ENCODE peak calls at places on chromosomes 11 and 22, in five cellular contexts. R is cardiac muscle cell; M is stimulated activated CD4-positive, alpha-beta T cell treated with anti-CD3 and anti-CD28 coated beads, Interleukin-12 subunit alpha, Interleukin-12 subunit beta, amount 100 ng/mL, for 48 hours; V is A549; S is hippocampal formation. J is an unnamed sample.

GRCh38 chr11:34478845-34479663 is 34.5 kb downstream of the ELF5 start:
- DNase-seq in R (no peak), M (no peak), V (no peak), S (no peak), J (no peak)

GRCh38 chr11:34978236-34979191 is 62.1 kb downstream of the PDHX start:
- DNase-seq in R (peak), M (no peak), V (no peak), S (no peak), J (no peak)

GRCh38 chr22:22886546-22886945 is 1.1 kb upstream of the IGLL5 start:
- DNase-seq in R (no peak), M (no peak), V (no peak), S (no peak), J (no peak)

GRCh38 chr11:78725200-78725599 is 150.5 kb upstream of the NARS2 start:
- DNase-seq in R (no peak), M (no peak), V (no peak), S (no peak), J (no peak)

GRCh38 chr11:76269661-76270322 is 63.5 kb upstream of the WNT11 start:
- DNase-seq in R (no peak), M (no peak), V (no peak), S (no peak), J (no peak)

GRCh38 chr11:120303004-120303637 is 22.0 kb upstream of the TLCD5 start:
- DNase-seq in R (peak), M (peak), V (peak), S (peak), J (peak)

GRCh38 chr22:17607891-17608521 is 20.5 kb downstream of the ATP6V1E1 start:
- DNase-seq in R (no peak), M (no peak), V (no peak), S (no peak), J (no peak)

GRCh38 chr11:67605231-67606011 is 1.3 kb upstream of the NDUFV1 start:
- DNase-seq in R (no peak), M (no peak), V (no peak), S (no peak), J (no peak)

GRCh38 chr11:87290304-87290922 is 252.7 kb downstream of the TMEM135 start:
- DNase-seq in R (peak), M (no peak), V (peak), S (peak), J (peak)

GRCh38 chr11:69339041-69339733 is 45.2 kb downstream of the MYEOV start:
- DNase-seq in R (no peak), M (no peak), V (no peak), S (no peak), J (no peak)

GRCh38 chr11:13343931-13344717 is 66.5 kb downstream of the BMAL1 start:
- DNase-seq in R (peak), M (peak), V (peak), S (peak), J (peak)

GRCh38 chr22:37843746-37844089 is 416 bp downstream of the ANKRD54 start:
- DNase-seq in R (no peak), M (no peak), V (no peak), S (no peak), J (peak)

GRCh38 chr22:49976439-49977175 is 16.0 kb downstream of the PIM3 start:
- DNase-seq in R (no peak), M (no peak), V (no peak), S (no peak), J (no peak)

GRCh38 chr11:68968306-68969255 is 12.2 kb downstream of the MRGPRD start:
- DNase-seq in R (no peak), M (no peak), V (no peak), S (no peak), J (no peak)

GRCh38 chr22:27283714-27284113 is 517.8 kb downstream of the MN1 start:
- DNase-seq in R (no peak), M (no peak), V (no peak), S (no peak), J (peak)

GRCh38 chr11:77515483-77515882 is 41.6 kb upstream of the PAK1 start:
- DNase-seq in R (no peak), M (no peak), V (no peak), S (no peak), J (no peak)

GRCh38 chr11:86459682-86460460 is 85.2 kb downstream of the CCDC81 start:
- DNase-seq in R (no peak), M (no peak), V (peak), S (no peak), J (no peak)

GRCh38 chr22:41352058-41352457 is 29.7 kb upstream of the TEF start:
- DNase-seq in R (no peak), M (no peak), V (peak), S (no peak), J (no peak)

GRCh38 chr11:123640677-123641494 is 13.5 kb downstream of the SCN3B start:
- DNase-seq in R (peak), M (peak), V (peak), S (no peak), J (peak)

GRCh38 chr11:132234878-132235277 is 864.5 kb downstream of the NTM start:
- DNase-seq in R (no peak), M (no peak), V (no peak), S (no peak), J (no peak)

GRCh38 chr11:108697872-108698473 is 33.1 kb downstream of the DDX10 start:
- DNase-seq in R (peak), M (peak), V (peak), S (peak), J (peak)

GRCh38 chr11:86291466-86292262 is 10.4 kb upstream of the HIKESHI start:
- DNase-seq in R (peak), M (peak), V (peak), S (peak), J (peak)

GRCh38 chr11:18972336-18972735 is 33.1 kb upstream of the MRGPRX1 start:
- DNase-seq in R (no peak), M (no peak), V (no peak), S (no peak), J (no peak)

GRCh38 chr11:69436041-69436982 is 45.2 kb upstream of the LINC01488 start:
- DNase-seq in R (no peak), M (no peak), V (no peak), S (no peak), J (no peak)

GRCh38 chr11:8098361-8098760 is 17.4 kb downstream of the TUB start:
- DNase-seq in R (no peak), M (no peak), V (no peak), S (no peak), J (no peak)

GRCh38 chr11:108198833-108199232 is 23.6 kb downstream of the NPAT start:
- DNase-seq in R (no peak), M (no peak), V (no peak), S (no peak), J (no peak)

GRCh38 chr11:60924110-60924905 is at the start of gene TMEM132A:
- DNase-seq in R (peak), M (no peak), V (peak), S (peak), J (peak)

GRCh38 chr11:60098508-60098907 is 10.0 kb downstream of the MS4A2 start:
- DNase-seq in R (no peak), M (no peak), V (no peak), S (no peak), J (no peak)

GRCh38 chr11:64437426-64437825 is 78.5 kb downstream of the RPS6KA4 start:
- DNase-seq in R (no peak), M (no peak), V (no peak), S (no peak), J (no peak)

GRCh38 chr11:133507185-133507584 is 25.1 kb downstream of the OPCML start:
- DNase-seq in R (no peak), M (no peak), V (no peak), S (no peak), J (no peak)

GRCh38 chr22:38317237-38317994 is at the start of gene CSNK1E:
- DNase-seq in R (peak), M (peak), V (peak), S (peak), J (peak)

GRCh38 chr11:128042290-128042751 is 545.0 kb downstream of the ETS1 start:
- DNase-seq in R (peak), M (no peak), V (no peak), S (no peak), J (no peak)

GRCh38 chr11:117589024-117589423 is 208.0 kb downstream of the DSCAML1 start:
- DNase-seq in R (no peak), M (no peak), V (no peak), S (no peak), J (no peak)

GRCh38 chr11:30314625-30315024 is 8.3 kb upstream of the ARL14EP start:
- DNase-seq in R (no peak), M (no peak), V (no peak), S (no peak), J (no peak)

GRCh38 chr11:10109836-10110235 is 184.2 kb downstream of the SBF2 start:
- DNase-seq in R (no peak), M (no peak), V (no peak), S (no peak), J (no peak)

GRCh38 chr22:20783844-20784723 is 10.2 kb downstream of the SERPIND1 start:
- DNase-seq in R (peak), M (no peak), V (peak), S (peak), J (peak)

GRCh38 chr11:65150513-65151271 is 16.4 kb upstream of the SYVN1 start:
- DNase-seq in R (no peak), M (peak), V (peak), S (peak), J (peak)

GRCh38 chr11:59182457-59183151 is 10.7 kb downstream of the DTX4 start:
- DNase-seq in R (no peak), M (no peak), V (no peak), S (no peak), J (no peak)

GRCh38 chr11:2147391-2147790 is 8.2 kb upstream of the IGF2 start:
- DNase-seq in R (no peak), M (no peak), V (no peak), S (no peak), J (no peak)

GRCh38 chr11:80417681-80418080 is 976.9 kb upstream of the TENM4 start:
- DNase-seq in R (no peak), M (no peak), V (no peak), S (no peak), J (no peak)